ENCODE peak calls at places on chromosomes 4 and X, in nine cellular contexts. N is heart right ventricle, H is suprapubic skin, O is ovary, A is stomach, D is endothelial cell of umbilical vein, L is GM12878, Y is upper lobe of left lung, S is pancreas. R is an unnamed sample.

GRCh38 chr4:11338990-11339782 is 89.5 kb downstream of the HS3ST1 start:
- DNase-seq in N (no peak), O (no peak), L (no peak), H (no peak), S (no peak), A (no peak), Y (no peak), D (no peak), R (no peak)

GRCh38 chr4:94634266-94634665 is 123.5 kb upstream of the BMPR1B start:
- DNase-seq in H (no peak), D (no peak), N (no peak), O (no peak), Y (no peak), S (no peak), A (no peak), L (no peak), R (no peak)

GRCh38 chr4:8303485-8304281 is 34.1 kb downstream of the HTRA3 start:
- DNase-seq in D (peak; percentile 67), O (peak; percentile 9), L (no peak), N (no peak), S (peak; percentile 12), A (no peak), Y (no peak), H (peak; percentile 14), R (peak; percentile 89)

GRCh38 chrX:15434205-15434604 is 50.0 kb upstream of the VEGFD start:
- DNase-seq in D (no peak), Y (no peak), O (no peak), N (no peak), H (no peak), A (no peak), L (no peak), S (no peak), R (no peak)

GRCh38 chr4:186724861-186725419 is 1.3 kb upstream of the FAT1 start:
- DNase-seq in A (no peak), S (no peak), H (no peak), O (peak; percentile 16), N (no peak), Y (no peak), L (no peak), D (peak; percentile 25), R (peak; percentile 78)

GRCh38 chr4:24657768-24658617 is 73.6 kb upstream of the DHX15 start:
- DNase-seq in Y (no peak), N (peak; percentile 19), D (no peak), H (no peak), S (no peak), A (peak; percentile 71), L (peak; percentile 80), O (no peak), R (peak; percentile 49)

GRCh38 chrX:15344106-15344505 is 8.8 kb upstream of the PIGA start:
- DNase-seq in D (no peak), H (no peak), Y (no peak), S (no peak), L (no peak), A (no peak), O (no peak), N (no peak), R (no peak)

GRCh38 chrX:49910344-49910743 is 12.1 kb upstream of the CLCN5 start:
- DNase-seq in O (no peak), Y (no peak), D (no peak), H (no peak), L (no peak), A (no peak), N (no peak), S (no peak), R (no peak)

GRCh38 chrX:130636277-130636676 is 234.5 kb downstream of the RBMX2 start:
- DNase-seq in N (no peak), D (no peak), H (no peak), L (no peak), S (no peak), Y (no peak), O (no peak), A (no peak), R (no peak)

GRCh38 chrX:150753968-150754367 is 60.8 kb downstream of the MTMR1 start:
- DNase-seq in H (no peak), N (no peak), A (no peak), D (no peak), L (no peak), Y (no peak), S (no peak), O (no peak), R (no peak)

DNA sequence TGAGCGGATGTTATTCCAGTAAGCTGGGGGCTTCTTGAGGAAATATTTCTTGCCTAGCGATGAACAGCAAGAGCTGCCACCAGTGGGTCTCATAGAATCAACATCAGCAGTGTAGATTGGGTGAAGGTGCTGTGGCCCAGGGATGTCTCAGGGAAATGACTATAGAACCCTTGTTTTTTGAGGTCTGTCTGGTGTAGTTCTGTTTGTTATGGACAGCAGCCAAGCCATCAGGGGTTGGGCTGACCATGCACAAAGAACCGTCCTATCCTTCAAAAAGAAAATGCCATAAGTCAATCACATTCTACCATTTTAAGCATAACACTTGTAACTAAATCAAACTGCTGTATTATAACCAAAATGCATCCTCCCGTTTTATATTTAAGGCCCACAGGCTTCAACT is 17.3 kb upstream of the C1GALT1C1 start:
- DNase-seq in L (no peak), D (peak; percentile 17), Y (no peak), H (no peak), S (no peak), A (no peak), N (no peak), O (no peak), R (no peak)
- H3K4me1 ChIP-seq in L (no peaks in the 10 kb centered on the region), D (peaks cover 9% of the 10 kb centered on the region), Y (no peaks in the 10 kb centered on the region), H (no peaks in the 10 kb centered on the region), S (no peaks in the 10 kb centered on the region), A (no peaks in the 10 kb centered on the region), N (no peaks in the 10 kb centered on the region), O (no peaks in the 10 kb centered on the region), R (no peaks in the 10 kb centered on the region)

DNA sequence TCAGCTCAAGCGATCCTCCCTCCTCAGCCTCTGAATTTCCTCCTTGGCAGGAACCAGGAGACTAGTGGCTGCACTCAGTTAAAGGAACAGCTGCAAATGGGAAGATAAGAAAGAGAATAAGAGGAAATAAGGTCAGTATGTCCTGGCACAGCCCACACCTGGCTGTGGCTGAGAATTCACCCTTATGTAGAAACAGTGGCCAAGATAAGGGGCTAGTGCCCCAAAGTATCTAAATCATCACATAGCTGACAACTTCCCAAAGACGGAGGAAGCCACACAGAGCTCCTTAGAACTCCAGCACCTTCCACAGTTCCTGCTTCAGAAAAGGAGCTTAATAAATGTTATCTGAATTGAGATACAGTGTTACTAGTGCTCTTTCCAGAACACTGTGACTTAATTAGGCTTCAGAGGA is 2.3 kb upstream of the CHIC2 start:
- DNase-seq in H (no peak), S (no peak), L (no peak), Y (no peak), D (peak; percentile 82), A (peak; percentile 29), N (peak; percentile 15), O (no peak), R (no peak)
- H3K27ac ChIP-seq in H (peak overlapping the region; percentile 97), S (peak overlapping the region; percentile 27), L (no peak overlapping the region), Y (no peak overlapping the region), D (peak overlapping the region; percentile 96), A (peak overlapping the region; percentile 61), N (peak overlapping the region; percentile 95), O (peak overlapping the region; percentile 18), R (peak overlapping the region; percentile 93)

DNA sequence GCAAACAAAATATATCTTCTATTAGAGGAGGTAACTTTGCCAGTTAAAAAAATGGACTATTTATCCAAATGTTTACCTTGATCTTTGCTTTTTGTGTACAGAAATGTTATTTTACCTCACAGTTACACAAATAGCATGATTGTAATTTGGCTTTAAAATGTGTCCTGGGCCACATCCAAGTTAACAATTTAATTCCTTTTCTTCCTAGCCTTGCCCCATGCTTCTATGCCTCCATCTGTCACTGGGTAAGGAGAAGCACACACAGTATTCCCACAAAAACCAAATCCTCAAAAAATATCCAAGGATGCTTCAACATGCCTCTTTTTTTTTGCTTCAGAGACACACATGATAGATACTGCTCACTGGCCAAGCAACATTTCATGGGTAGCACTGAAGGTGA is 30.9 kb downstream of the GRXCR1 start:
- DNase-seq in Y (no peak), D (no peak), N (no peak), S (no peak), A (no peak), L (no peak), H (no peak), O (no peak), R (no peak)
- H3K4me1 ChIP-seq in Y (no peaks in the 10 kb centered on the region), D (no peaks in the 10 kb centered on the region), N (no peaks in the 10 kb centered on the region), S (no peaks in the 10 kb centered on the region), A (no peaks in the 10 kb centered on the region), L (no peaks in the 10 kb centered on the region), H (no peaks in the 10 kb centered on the region), O (no peaks in the 10 kb centered on the region), R (no peaks in the 10 kb centered on the region)

DNA sequence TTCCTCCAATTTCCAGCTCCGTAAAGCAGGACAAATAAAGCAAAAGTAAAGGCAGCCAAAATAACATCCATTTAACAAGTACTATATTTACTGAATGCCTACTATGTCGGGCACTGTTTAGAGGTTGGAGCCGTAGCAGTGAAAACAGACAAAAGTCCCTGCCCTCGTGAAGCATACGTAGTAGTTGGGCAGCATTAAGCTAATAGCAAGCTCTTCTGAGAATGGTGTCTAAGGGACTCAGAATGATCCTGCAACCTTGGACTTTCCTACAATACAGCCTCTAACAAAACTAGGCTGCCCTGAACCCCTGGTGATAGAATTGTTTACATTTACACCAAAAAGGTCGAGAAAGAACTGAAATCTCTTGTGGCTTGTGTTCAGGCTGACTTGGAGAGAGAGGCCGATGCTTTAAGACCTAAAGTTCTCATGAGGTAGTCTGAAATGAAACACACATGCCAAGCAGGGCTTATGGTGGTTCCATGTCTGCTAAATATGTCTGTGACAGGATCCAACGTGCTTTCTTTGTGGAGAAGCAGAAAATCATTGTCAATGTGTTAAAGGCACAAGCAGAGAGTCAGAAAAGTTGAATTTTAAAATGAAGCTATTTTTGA is 876 bp upstream of the PDGFC start:
- DNase-seq in Y (no peak), O (no peak), L (no peak), A (no peak), N (no peak), S (no peak), H (no peak), D (no peak), R (peak; percentile 68)
- H3K27ac ChIP-seq in Y (peak overlapping the region; percentile 94), O (peak overlapping the region; percentile 85), L (no peak overlapping the region), A (peak overlapping the region; percentile 89), N (peak overlapping the region; percentile 85), S (peak overlapping the region; percentile 98), H (peak overlapping the region; percentile 95), D (no peak overlapping the region), R (peak overlapping the region; percentile 73)

DNA sequence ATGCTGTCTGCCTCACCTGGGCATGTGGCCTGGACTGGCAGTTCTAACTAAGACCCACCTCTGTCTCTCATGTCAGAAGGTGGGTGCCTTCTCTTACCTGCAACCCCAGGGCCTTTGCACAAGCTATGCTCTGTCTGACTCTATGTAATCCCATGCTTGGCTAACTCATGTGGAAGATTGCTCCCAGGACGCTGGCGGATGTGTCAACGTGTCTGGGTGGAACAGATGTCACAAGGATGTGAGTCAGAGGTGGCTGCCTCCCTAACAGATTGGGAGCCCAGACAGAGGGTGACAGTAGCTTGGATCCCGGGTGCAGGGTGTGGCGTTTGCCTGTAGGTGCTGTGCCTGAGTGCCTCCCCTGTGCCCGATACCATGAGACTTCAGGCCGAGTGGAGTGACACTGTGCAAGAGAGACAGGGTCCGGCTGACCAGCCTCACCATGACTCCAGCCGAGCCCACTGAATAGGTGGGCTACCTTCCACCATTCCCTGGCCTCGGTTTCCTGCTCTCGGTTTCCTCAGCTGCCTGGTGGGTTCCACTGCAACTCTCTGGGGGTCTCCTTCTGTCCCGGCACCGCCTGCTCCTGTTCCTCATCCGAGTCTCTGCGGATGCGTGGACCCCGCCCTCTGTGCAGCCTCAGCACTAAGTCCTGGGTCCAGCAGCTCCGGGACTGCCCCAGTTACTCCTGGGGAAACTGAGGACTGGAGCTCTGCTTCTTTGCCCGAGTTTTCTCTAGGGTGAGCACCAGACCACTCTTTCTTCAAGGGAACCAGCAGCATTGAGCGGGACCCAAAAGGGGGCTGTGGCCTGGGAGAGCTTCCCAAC is 11.0 kb downstream of the SH3BP2 start:
- DNase-seq in A (no peak), N (peak; percentile 24), S (peak; percentile 54), D (no peak), O (no peak), Y (peak; percentile 15), H (peak; percentile 83), L (no peak), R (peak; percentile 76)
- H3K4me1 ChIP-seq in A (peaks cover 85% of the 10 kb centered on the region), N (peaks cover 86% of the 10 kb centered on the region), S (peaks cover 59% of the 10 kb centered on the region), D (peaks cover 45% of the 10 kb centered on the region), O (peaks cover 28% of the 10 kb centered on the region), Y (peaks cover 88% of the 10 kb centered on the region), H (peaks cover 95% of the 10 kb centered on the region), L (peaks cover 56% of the 10 kb centered on the region), R (peaks cover 21% of the 10 kb centered on the region)